ENCODE peak calls at places on chromosome 18, in six cellular contexts. One of them, this sample, is unnamed.

GRCh38 chr18:52582516-52582915 is 242.5 kb downstream of the DCC start:
- DNase-seq in NCI-H1105: no peak
- DNase-seq in AG20443: no peak
- DNase-seq in NCI-H2081: no peak
- DNase-seq in stimulated activated CD8-positive, alpha-beta memory T cell treated with anti-CD3 and anti-CD28 coated beads, Interleukin-4, amount 100 ng/mL, for 24 hours: no peak
- DNase-seq in WTC11: no peak
- DNase-seq in this sample: no peak

GRCh38 chr18:57443716-57444115 is 8.5 kb downstream of the ONECUT2 start:
- DNase-seq in NCI-H2081: no peak
- DNase-seq in AG20443: no peak
- DNase-seq in WTC11: no peak
- DNase-seq in NCI-H1105: no peak
- DNase-seq in stimulated activated CD8-positive, alpha-beta memory T cell treated with anti-CD3 and anti-CD28 coated beads, Interleukin-4, amount 100 ng/mL, for 24 hours: no peak
- DNase-seq in this sample: no peak

GRCh38 chr18:63438181-63438580 is 15.9 kb upstream of the VPS4B start:
- DNase-seq in NCI-H1105: no peak
- DNase-seq in stimulated activated CD8-positive, alpha-beta memory T cell treated with anti-CD3 and anti-CD28 coated beads, Interleukin-4, amount 100 ng/mL, for 24 hours: no peak
- DNase-seq in NCI-H2081: no peak
- DNase-seq in WTC11: no peak
- DNase-seq in AG20443: no peak
- DNase-seq in this sample: no peak

GRCh38 chr18:58805482-58806187 is 59.0 kb upstream of the ZNF532 start:
- DNase-seq in AG20443: no peak
- DNase-seq in WTC11: no peak
- DNase-seq in NCI-H1105: peak
- DNase-seq in stimulated activated CD8-positive, alpha-beta memory T cell treated with anti-CD3 and anti-CD28 coated beads, Interleukin-4, amount 100 ng/mL, for 24 hours: no peak
- DNase-seq in NCI-H2081: peak
- DNase-seq in this sample: peak

GRCh38 chr18:8963876-8964275 is 138.6 kb upstream of the NDUFV2 start:
- DNase-seq in WTC11: no peak
- DNase-seq in stimulated activated CD8-positive, alpha-beta memory T cell treated with anti-CD3 and anti-CD28 coated beads, Interleukin-4, amount 100 ng/mL, for 24 hours: no peak
- DNase-seq in NCI-H2081: no peak
- DNase-seq in NCI-H1105: no peak
- DNase-seq in AG20443: no peak
- DNase-seq in this sample: no peak

GRCh38 chr18:27952741-27953140 is 224.2 kb downstream of the CDH2 start:
- DNase-seq in stimulated activated CD8-positive, alpha-beta memory T cell treated with anti-CD3 and anti-CD28 coated beads, Interleukin-4, amount 100 ng/mL, for 24 hours: no peak
- DNase-seq in AG20443: no peak
- DNase-seq in NCI-H1105: no peak
- DNase-seq in NCI-H2081: no peak
- DNase-seq in WTC11: no peak
- DNase-seq in this sample: no peak

GRCh38 chr18:11883153-11883552 is 25.0 kb downstream of the MPPE1 start:
- DNase-seq in NCI-H2081: no peak
- DNase-seq in stimulated activated CD8-positive, alpha-beta memory T cell treated with anti-CD3 and anti-CD28 coated beads, Interleukin-4, amount 100 ng/mL, for 24 hours: no peak
- DNase-seq in AG20443: no peak
- DNase-seq in WTC11: no peak
- DNase-seq in NCI-H1105: no peak
- DNase-seq in this sample: no peak

GRCh38 chr18:49704334-49704733 is 109.0 kb downstream of the ACAA2 start:
- DNase-seq in stimulated activated CD8-positive, alpha-beta memory T cell treated with anti-CD3 and anti-CD28 coated beads, Interleukin-4, amount 100 ng/mL, for 24 hours: no peak
- DNase-seq in NCI-H1105: peak
- DNase-seq in WTC11: no peak
- DNase-seq in AG20443: peak
- DNase-seq in NCI-H2081: no peak
- DNase-seq in this sample: no peak

GRCh38 chr18:60624207-60624606 is 251.6 kb upstream of the MC4R start:
- DNase-seq in AG20443: no peak
- DNase-seq in WTC11: no peak
- DNase-seq in stimulated activated CD8-positive, alpha-beta memory T cell treated with anti-CD3 and anti-CD28 coated beads, Interleukin-4, amount 100 ng/mL, for 24 hours: no peak
- DNase-seq in NCI-H2081: no peak
- DNase-seq in NCI-H1105: no peak
- DNase-seq in this sample: no peak

GRCh38 chr18:45896991-45897390 is 70.1 kb downstream of the EPG5 start:
- DNase-seq in AG20443: no peak
- DNase-seq in NCI-H2081: no peak
- DNase-seq in NCI-H1105: no peak
- DNase-seq in stimulated activated CD8-positive, alpha-beta memory T cell treated with anti-CD3 and anti-CD28 coated beads, Interleukin-4, amount 100 ng/mL, for 24 hours: no peak
- DNase-seq in WTC11: no peak
- DNase-seq in this sample: no peak

GRCh38 chr18:23521907-23522306 is 18.6 kb downstream of the RMC1 start:
- DNase-seq in stimulated activated CD8-positive, alpha-beta memory T cell treated with anti-CD3 and anti-CD28 coated beads, Interleukin-4, amount 100 ng/mL, for 24 hours: no peak
- DNase-seq in AG20443: no peak
- DNase-seq in NCI-H2081: no peak
- DNase-seq in WTC11: no peak
- DNase-seq in NCI-H1105: no peak
- DNase-seq in this sample: no peak

GRCh38 chr18:618618-619017 is 21.8 kb downstream of the CLUL1 start:
- DNase-seq in AG20443: no peak
- DNase-seq in WTC11: no peak
- DNase-seq in NCI-H2081: no peak
- DNase-seq in stimulated activated CD8-positive, alpha-beta memory T cell treated with anti-CD3 and anti-CD28 coated beads, Interleukin-4, amount 100 ng/mL, for 24 hours: no peak
- DNase-seq in NCI-H1105: no peak
- DNase-seq in this sample: no peak

GRCh38 chr18:10526211-10526949 is 553 bp downstream of the NAPG start:
- DNase-seq in AG20443: peak
- DNase-seq in WTC11: peak
- DNase-seq in stimulated activated CD8-positive, alpha-beta memory T cell treated with anti-CD3 and anti-CD28 coated beads, Interleukin-4, amount 100 ng/mL, for 24 hours: peak
- DNase-seq in NCI-H1105: peak
- DNase-seq in NCI-H2081: peak
- DNase-seq in this sample: no peak

GRCh38 chr18:78994977-78995582 is 15.5 kb downstream of the SALL3 start:
- DNase-seq in NCI-H1105: no peak
- DNase-seq in NCI-H2081: no peak
- DNase-seq in AG20443: no peak
- DNase-seq in WTC11: no peak
- DNase-seq in stimulated activated CD8-positive, alpha-beta memory T cell treated with anti-CD3 and anti-CD28 coated beads, Interleukin-4, amount 100 ng/mL, for 24 hours: no peak
- DNase-seq in this sample: no peak

GRCh38 chr18:23038712-23039111 is 96.6 kb upstream of the CABLES1 start:
- DNase-seq in WTC11: no peak
- DNase-seq in NCI-H2081: no peak
- DNase-seq in stimulated activated CD8-positive, alpha-beta memory T cell treated with anti-CD3 and anti-CD28 coated beads, Interleukin-4, amount 100 ng/mL, for 24 hours: no peak
- DNase-seq in NCI-H1105: no peak
- DNase-seq in AG20443: peak
- DNase-seq in this sample: no peak

GRCh38 chr18:58695772-58696171 is 24.5 kb downstream of the MALT1 start:
- DNase-seq in NCI-H1105: no peak
- DNase-seq in WTC11: no peak
- DNase-seq in AG20443: no peak
- DNase-seq in NCI-H2081: no peak
- DNase-seq in stimulated activated CD8-positive, alpha-beta memory T cell treated with anti-CD3 and anti-CD28 coated beads, Interleukin-4, amount 100 ng/mL, for 24 hours: no peak
- DNase-seq in this sample: no peak

GRCh38 chr18:77002496-77002895 is 130.1 kb downstream of the MBP start:
- DNase-seq in stimulated activated CD8-positive, alpha-beta memory T cell treated with anti-CD3 and anti-CD28 coated beads, Interleukin-4, amount 100 ng/mL, for 24 hours: no peak
- DNase-seq in AG20443: no peak
- DNase-seq in WTC11: no peak
- DNase-seq in NCI-H1105: no peak
- DNase-seq in NCI-H2081: no peak
- DNase-seq in this sample: no peak

GRCh38 chr18:69968073-69968472 is 20.4 kb upstream of the CD226 start:
- DNase-seq in AG20443: no peak
- DNase-seq in WTC11: peak
- DNase-seq in NCI-H1105: no peak
- DNase-seq in stimulated activated CD8-positive, alpha-beta memory T cell treated with anti-CD3 and anti-CD28 coated beads, Interleukin-4, amount 100 ng/mL, for 24 hours: no peak
- DNase-seq in NCI-H2081: peak
- DNase-seq in this sample: no peak

GRCh38 chr18:79353238-79353637 is 42.5 kb upstream of the NFATC1 start:
- DNase-seq in WTC11: peak
- DNase-seq in AG20443: peak
- DNase-seq in NCI-H1105: no peak
- DNase-seq in NCI-H2081: no peak
- DNase-seq in stimulated activated CD8-positive, alpha-beta memory T cell treated with anti-CD3 and anti-CD28 coated beads, Interleukin-4, amount 100 ng/mL, for 24 hours: no peak
- DNase-seq in this sample: no peak

GRCh38 chr18:8469793-8470192 is 139.4 kb upstream of the RAB12 start:
- DNase-seq in AG20443: peak
- DNase-seq in NCI-H1105: no peak
- DNase-seq in stimulated activated CD8-positive, alpha-beta memory T cell treated with anti-CD3 and anti-CD28 coated beads, Interleukin-4, amount 100 ng/mL, for 24 hours: no peak
- DNase-seq in NCI-H2081: no peak
- DNase-seq in WTC11: no peak
- DNase-seq in this sample: no peak

This sample was measured in NCI-H1092 treated with DMSO at 0.1 percent for 48 hours.